ENCODE peak calls at places on chromosomes 13 and 19, in five cellular contexts. C, Q, Y, O and V are unnamed samples.
A peak's percentile ranks its signal among the peaks of the same experiment; 100 is the strongest.

GRCh38 chr19:42132030-42132628 is at the start of gene POU2F2:
- DNase-seq in C (no peak), Q (peak; percentile 63), Y (no peak), O (peak; percentile 94), V (no peak)

GRCh38 chr13:110126391-110126961 is 180.5 kb downstream of the COL4A1 start:
- DNase-seq in C (no peak), Q (peak; percentile 79), Y (peak; percentile 96), O (no peak), V (no peak)

GRCh38 chr13:104949840-104950805 is 1585.3 kb downstream of the EFNB2 start:
- DNase-seq in C (no peak), Q (no peak), Y (no peak), O (no peak), V (no peak)

GRCh38 chr19:29054886-29055675 is 157.9 kb downstream of the UQCRFS1 start:
- DNase-seq in C (no peak), Q (peak; percentile 10), Y (no peak), O (no peak), V (no peak)

GRCh38 chr13:99165753-99166587 is 34.7 kb upstream of the UBAC2 start:
- DNase-seq in C (no peak), Q (no peak), Y (no peak), O (no peak), V (no peak)

GRCh38 chr13:92224052-92224821 is 825.8 kb downstream of the GPC5 start:
- DNase-seq in C (no peak), Q (no peak), Y (no peak), O (no peak), V (no peak)

GRCh38 chr13:86095351-86095750 is 296.1 kb upstream of the SLITRK6 start:
- DNase-seq in C (no peak), Q (no peak), Y (no peak), O (no peak), V (no peak)

GRCh38 chr13:108679989-108680388 is 50.6 kb downstream of the MYO16 start:
- DNase-seq in C (no peak), Q (no peak), Y (no peak), O (no peak), V (no peak)

GRCh38 chr19:12880551-12881171 is 588 bp downstream of the DNASE2 start:
- DNase-seq in C (peak; percentile 21), Q (peak; percentile 34), Y (no peak), O (no peak), V (no peak)

GRCh38 chr13:43878897-43879322 is 630 bp downstream of the CCDC122 start:
- DNase-seq in C (peak; percentile 45), Q (peak; percentile 78), Y (peak; percentile 18), O (peak; percentile 24), V (peak; percentile 43)

GRCh38 chr13:40639226-40639681 is 27.2 kb downstream of the FOXO1 start:
- DNase-seq in C (no peak), Q (no peak), Y (no peak), O (no peak), V (no peak)

GRCh38 chr19:30066781-30067759 is 125.0 kb downstream of the URI1 start:
- DNase-seq in C (no peak), Q (no peak), Y (no peak), O (no peak), V (no peak)

GRCh38 chr13:107361666-107362065 is 793.7 kb upstream of the ARGLU1 start:
- DNase-seq in C (no peak), Q (peak; percentile 19), Y (no peak), O (no peak), V (no peak)

GRCh38 chr19:5298502-5298901 is 42.1 kb downstream of the PTPRS start:
- DNase-seq in C (no peak), Q (no peak), Y (no peak), O (no peak), V (no peak)

GRCh38 chr13:44191103-44191502 is 182.5 kb upstream of the SERP2 start:
- DNase-seq in C (no peak), Q (no peak), Y (no peak), O (no peak), V (no peak)

GRCh38 chr19:15280048-15280725 is 47.9 kb upstream of the EPHX3 start:
- DNase-seq in C (no peak), Q (no peak), Y (no peak), O (no peak), V (no peak)

GRCh38 chr13:91588541-91588940 is 190.1 kb downstream of the GPC5 start:
- DNase-seq in C (no peak), Q (no peak), Y (no peak), O (no peak), V (no peak)

GRCh38 chr19:3270908-3271307 is 46.4 kb downstream of the CELF5 start:
- DNase-seq in C (peak; percentile 36), Q (peak; percentile 88), Y (no peak), O (peak; percentile 75), V (no peak)

GRCh38 chr13:26236306-26236705 is 14.2 kb upstream of the RNF6 start:
- DNase-seq in C (no peak), Q (no peak), Y (no peak), O (no peak), V (no peak)